ENCODE peak calls at places on chromosomes 11 and 22, in five cellular contexts. C, R, T, S and Z are unnamed samples.
A peak's percentile ranks its signal among the peaks of the same experiment; 100 is the strongest.

GRCh38 chr11:61270354-61271070 is 24.6 kb downstream of the VWCE start:
- DNase-seq in C (no peak), R (peak; percentile 44), S (no peak), T (no peak), Z (no peak)

GRCh38 chr11:95520765-95521542 is 268.6 kb downstream of the FAM76B start:
- DNase-seq in R (peak; percentile 93), S (no peak), T (no peak), C (peak; percentile 57), Z (no peak)

GRCh38 chr11:8760896-8761295 is 78.3 kb downstream of the RPL27A start:
- DNase-seq in S (no peak), T (no peak), C (no peak), R (no peak), Z (no peak)

GRCh38 chr22:37492428-37493344 is 6.5 kb upstream of the MFNG start:
- DNase-seq in R (peak; percentile 38), C (peak; percentile 71), T (peak; percentile 37), S (no peak), Z (peak; percentile 66)

GRCh38 chr22:46425011-46425410 is 89.5 kb downstream of the TRMU start:
- DNase-seq in R (peak; percentile 83), S (no peak), C (no peak), T (no peak), Z (no peak)

GRCh38 chr11:32090774-32091370 is at the start of gene RCN1:
- DNase-seq in C (peak; percentile 66), T (peak; percentile 75), S (peak; percentile 79), R (peak; percentile 35), Z (peak; percentile 82)

GRCh38 chr22:17264321-17265052 is 45.3 kb upstream of the ADA2 start:
- DNase-seq in R (no peak), T (no peak), S (no peak), C (no peak), Z (no peak)

GRCh38 chr22:35564975-35565867 is 24.6 kb downstream of the RASD2 start:
- DNase-seq in S (no peak), T (no peak), C (no peak), R (no peak), Z (no peak)

GRCh38 chr11:75465701-75466531 is 32.9 kb upstream of the KLHL35 start:
- DNase-seq in T (no peak), R (no peak), C (no peak), S (no peak), Z (no peak)

GRCh38 chr11:122155765-122156527 is 39.9 kb upstream of the BLID start:
- DNase-seq in S (no peak), R (no peak), T (no peak), C (peak; percentile 26), Z (no peak)

GRCh38 chr22:35483730-35484129 is 56.9 kb upstream of the RASD2 start:
- DNase-seq in R (no peak), S (no peak), C (no peak), T (no peak), Z (no peak)

GRCh38 chr11:77374108-77374507 is 72.6 kb upstream of the GDPD4 start:
- DNase-seq in R (peak; percentile 27), S (no peak), T (no peak), C (no peak), Z (no peak)

GRCh38 chr22:32325416-32325801 is 32.3 kb upstream of the RFPL3 start:
- DNase-seq in T (no peak), S (no peak), R (no peak), C (no peak), Z (no peak)

GRCh38 chr11:44985721-44986120 is 35.0 kb upstream of the TP53I11 start:
- DNase-seq in T (no peak), C (no peak), R (no peak), S (no peak), Z (no peak)

GRCh38 chr11:24609778-24610177 is 112.9 kb downstream of the LUZP2 start:
- DNase-seq in T (no peak), R (no peak), C (no peak), S (no peak), Z (no peak)

GRCh38 chr11:115051938-115052590 is 373.7 kb downstream of the NXPE2 start:
- DNase-seq in C (no peak), R (no peak), S (no peak), T (no peak), Z (no peak)

GRCh38 chr11:94048310-94048709 is 27.2 kb downstream of the HEPHL1 start:
- DNase-seq in R (no peak), S (no peak), C (no peak), T (no peak), Z (no peak)

GRCh38 chr11:19648321-19648720 is 64.3 kb upstream of the NAV2 start:
- DNase-seq in C (no peak), R (no peak), S (no peak), T (no peak), Z (no peak)

GRCh38 chr11:130208241-130209127 is 48.9 kb downstream of the ST14 start:
- DNase-seq in S (no peak), C (no peak), R (no peak), T (no peak), Z (no peak)

GRCh38 chr22:49800408-49801238 is 27.1 kb downstream of the BRD1 start:
- DNase-seq in T (no peak), C (no peak), R (no peak), S (no peak), Z (no peak)

GRCh38 chr22:40414838-40415505 is 44.6 kb downstream of the SGSM3 start:
- DNase-seq in S (no peak), T (no peak), R (no peak), C (no peak), Z (no peak)

GRCh38 chr22:46774456-46775363 is 12.3 kb downstream of the TBC1D22A start:
- DNase-seq in C (no peak), R (no peak), T (no peak), S (no peak), Z (no peak)

GRCh38 chr11:76793391-76793811 is 10.2 kb downstream of the TSKU start:
- DNase-seq in T (no peak), C (no peak), R (no peak), S (no peak), Z (no peak)

GRCh38 chr22:40040927-40041326 is 46.2 kb downstream of the FAM83F start:
- DNase-seq in C (no peak), R (peak; percentile 67), T (no peak), S (no peak), Z (no peak)

GRCh38 chr11:28107331-28107725 is 628 bp downstream of the KIF18A start:
- DNase-seq in C (no peak), T (peak; percentile 23), R (no peak), S (no peak), Z (no peak)

GRCh38 chr11:44301856-44302231 is 8.1 kb downstream of the ALX4 start:
- DNase-seq in R (peak; percentile 44), S (no peak), C (peak; percentile 74), T (no peak), Z (no peak)

GRCh38 chr22:48856308-48856615 is 971.4 kb downstream of the BRD1 start:
- DNase-seq in C (no peak), R (no peak), S (no peak), T (no peak), Z (no peak)

GRCh38 chr11:118670063-118670462 is 9.4 kb downstream of the TREH start:
- DNase-seq in C (no peak), R (peak; percentile 61), S (no peak), T (no peak), Z (no peak)

GRCh38 chr22:28581020-28581419 is 98.6 kb downstream of the TTC28 start:
- DNase-seq in R (no peak), T (no peak), S (no peak), C (no peak), Z (no peak)

GRCh38 chr11:35420371-35420770 is 1.0 kb upstream of the SLC1A2 start:
- DNase-seq in R (no peak), S (no peak), T (no peak), C (no peak), Z (no peak)

GRCh38 chr11:2825886-2826678 is 59.5 kb downstream of the CDKN1C start:
- DNase-seq in C (no peak), S (no peak), T (no peak), R (peak; percentile 89), Z (peak; percentile 73)

GRCh38 chr22:20084547-20085413 is 4.7 kb downstream of the DGCR8 start:
- DNase-seq in T (peak; percentile 45), C (no peak), S (peak; percentile 76), R (no peak), Z (no peak)
- TF ChIP-seq CTCF in T (peak; percentile 59), C (peak; percentile 16), S (peak; percentile 27), R (peak; percentile 16), Z (peak; percentile 10)

GRCh38 chr11:48054994-48055291 is 74.6 kb downstream of the PTPRJ start:
- DNase-seq in T (no peak), S (no peak), R (no peak), C (no peak), Z (no peak)

GRCh38 chr11:48056325-48057183 is 76.2 kb downstream of the PTPRJ start:
- DNase-seq in T (no peak), C (no peak), S (no peak), R (no peak), Z (no peak)

GRCh38 chr11:48055292-48056132 is 75.2 kb downstream of the PTPRJ start:
- DNase-seq in S (no peak), R (peak; percentile 65), C (no peak), T (peak; percentile 72), Z (no peak)

GRCh38 chr11:48058064-48058463 is 77.7 kb downstream of the PTPRJ start:
- DNase-seq in R (no peak), T (no peak), C (no peak), S (no peak), Z (no peak)

DNA sequence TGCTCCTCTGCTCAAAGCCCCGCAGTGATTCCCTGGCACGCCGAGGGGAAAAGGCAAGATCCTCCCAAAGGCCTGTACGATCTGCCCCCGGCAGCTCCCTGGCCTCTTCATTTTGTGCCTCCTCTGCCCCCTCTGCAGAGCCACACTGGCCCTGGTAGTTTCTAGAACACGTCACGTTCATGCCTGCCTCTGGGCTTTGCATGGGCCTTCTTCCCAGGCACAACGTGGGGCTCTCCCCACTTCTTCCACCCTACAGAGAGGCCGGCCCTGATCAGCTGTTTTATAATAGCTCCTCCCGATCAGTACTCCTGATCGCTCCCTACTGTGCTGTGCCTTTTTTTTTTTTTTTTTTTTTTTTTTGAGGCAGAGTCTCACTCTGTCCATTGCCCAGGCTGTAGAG is 78.4 kb downstream of the PTPRJ start:
- DNase-seq in C (no peak), T (no peak), R (no peak), S (no peak), Z (no peak)
- H3K27ac ChIP-seq in C (peak overlapping the region; percentile 61), T (no peak overlapping the region), R (no peak overlapping the region), S (no peak overlapping the region), Z (no peak overlapping the region)

GRCh38 chr11:126305699-126306098 is 1.8 kb downstream of the DCPS start:
- DNase-seq in R (no peak), C (no peak), T (no peak), S (no peak), Z (no peak)

GRCh38 chr11:126308271-126308671 is 4.4 kb downstream of the DCPS start:
- DNase-seq in S (no peak), T (no peak), C (no peak), R (peak; percentile 85), Z (no peak)

GRCh38 chr11:126303623-126304456 is at the start of gene DCPS:
- DNase-seq in T (peak; percentile 88), C (peak; percentile 87), R (peak; percentile 92), S (peak; percentile 93), Z (peak; percentile 97)

GRCh38 chr11:126307706-126308105 is 3.8 kb downstream of the DCPS start:
- DNase-seq in S (no peak), T (peak; percentile 60), R (peak; percentile 37), C (peak; percentile 40), Z (no peak)

GRCh38 chr11:126304457-126305072 is 705 bp downstream of the DCPS start:
- DNase-seq in R (no peak), C (no peak), S (no peak), T (no peak), Z (peak; percentile 28)
- H3K4me1 ChIP-seq in R (peaks cover 27% of the 10 kb centered on the region), C (peaks cover 8% of the 10 kb centered on the region), S (peaks cover 12% of the 10 kb centered on the region), T (peaks cover 43% of the 10 kb centered on the region), Z (peaks cover 8% of the 10 kb centered on the region)

GRCh38 chr22:42967933-42968332 is 47.0 kb downstream of the PACSIN2 start:
- DNase-seq in S (peak; percentile 51), C (no peak), R (no peak), T (no peak), Z (no peak)
- TF ChIP-seq CTCF in S (no peak), C (no peak), R (no peak), T (no peak), Z (no peak)